ENCODE peak calls at places on chromosomes 6 and 20, in five cellular contexts. W is H9, X is mammary epithelial cell, J is colonic mucosa, L is GM23248. E is an unnamed sample.

GRCh38 chr6:111709615-111710398 is 104.1 kb upstream of the TRAF3IP2 start:
- DNase-seq in W (peak; percentile 43), X (peak; percentile 54), J (peak; percentile 76), L (peak; percentile 85), E (peak; percentile 76)

GRCh38 chr6:122818866-122819265 is 29.8 kb downstream of the SMPDL3A start:
- DNase-seq in W (no peak), X (no peak), J (no peak), L (no peak), E (no peak)

GRCh38 chr6:126696921-126697693 is 357.2 kb downstream of the CENPW start:
- DNase-seq in W (no peak), X (no peak), J (no peak), L (no peak), E (peak; percentile 42)

GRCh38 chr20:42192321-42192720 is 574.1 kb upstream of the CHD6 start:
- DNase-seq in W (no peak), X (no peak), J (no peak), L (no peak), E (no peak)

GRCh38 chr6:158086706-158087518 is 81.2 kb downstream of the SERAC1 start:
- DNase-seq in W (no peak), X (no peak), J (no peak), L (no peak), E (no peak)

GRCh38 chr6:106377061-106377540 is 16.6 kb downstream of the CRYBG1 start:
- DNase-seq in W (no peak), X (peak; percentile 69), J (no peak), L (peak; percentile 41), E (no peak)

GRCh38 chr20:10672579-10673127 is 1.1 kb downstream of the JAG1 start:
- DNase-seq in W (no peak), X (peak; percentile 53), J (peak; percentile 69), L (peak; percentile 85), E (peak; percentile 85)

GRCh38 chr6:76555090-76555489 is 482.6 kb upstream of the IMPG1 start:
- DNase-seq in W (peak; percentile 65), X (no peak), J (no peak), L (no peak), E (no peak)

GRCh38 chr20:47304287-47304686 is 52.2 kb downstream of the ZMYND8 start:
- DNase-seq in W (no peak), X (no peak), J (peak; percentile 43), L (peak; percentile 17), E (no peak)

GRCh38 chr20:16583444-16583843 is 10.2 kb upstream of the KIF16B start:
- DNase-seq in W (no peak), X (no peak), J (no peak), L (peak; percentile 64), E (no peak)

GRCh38 chr6:108277295-108277694 is 16.5 kb upstream of the SNX3 start:
- DNase-seq in W (no peak), X (no peak), J (no peak), L (no peak), E (no peak)

GRCh38 chr6:168886964-168887363 is 366.7 kb downstream of the THBS2 start:
- DNase-seq in W (no peak), X (no peak), J (no peak), L (no peak), E (no peak)

GRCh38 chr6:121811106-121811505 is 375.7 kb downstream of the GJA1 start:
- DNase-seq in W (no peak), X (no peak), J (no peak), L (no peak), E (no peak)

GRCh38 chr6:37011656-37012378 is 6.4 kb downstream of the FGD2 start:
- DNase-seq in W (no peak), X (no peak), J (no peak), L (peak; percentile 53), E (no peak)

GRCh38 chr20:14979472-14979986 is 642.1 kb upstream of the FLRT3 start:
- DNase-seq in W (no peak), X (no peak), J (no peak), L (peak; percentile 17), E (no peak)

GRCh38 chr20:51528263-51529026 is 14.1 kb downstream of the NFATC2 start:
- DNase-seq in W (no peak), X (no peak), J (no peak), L (no peak), E (no peak)

GRCh38 chr6:7243188-7243942 is 69.6 kb downstream of the SSR1 start:
- DNase-seq in W (peak; percentile 57), X (peak; percentile 44), J (peak; percentile 63), L (peak; percentile 72), E (peak; percentile 84)

GRCh38 chr6:92376711-92377110 is 1042.6 kb downstream of the EPHA7 start:
- DNase-seq in W (no peak), X (no peak), J (no peak), L (no peak), E (no peak)

GRCh38 chr6:109743739-109744138 is 52.6 kb downstream of the FIG4 start:
- DNase-seq in W (no peak), X (peak; percentile 62), J (no peak), L (peak; percentile 89), E (no peak)

GRCh38 chr20:57465943-57466342 is 59.0 kb downstream of the CTCFL start:
- DNase-seq in W (no peak), X (no peak), J (no peak), L (no peak), E (no peak)

GRCh38 chr6:7332090-7332745 is 19.2 kb upstream of the SSR1 start:
- DNase-seq in W (no peak), X (peak; percentile 69), J (no peak), L (peak; percentile 40), E (peak; percentile 66)

GRCh38 chr6:74942130-74942529 is 263.7 kb downstream of the COL12A1 start:
- DNase-seq in W (no peak), X (peak; percentile 36), J (no peak), L (peak; percentile 29), E (no peak)

GRCh38 chr6:162973975-162974374 is 246.2 kb downstream of the PACRG start:
- DNase-seq in W (no peak), X (no peak), J (no peak), L (peak; percentile 13), E (no peak)

GRCh38 chr6:41638801-41639555 is 710 bp downstream of the MDFI start:
- DNase-seq in W (peak; percentile 69), X (peak; percentile 39), J (no peak), L (no peak), E (peak; percentile 85)

GRCh38 chr6:169316651-169317050 is 63.0 kb upstream of the THBS2 start:
- DNase-seq in W (no peak), X (no peak), J (no peak), L (no peak), E (no peak)

DNA sequence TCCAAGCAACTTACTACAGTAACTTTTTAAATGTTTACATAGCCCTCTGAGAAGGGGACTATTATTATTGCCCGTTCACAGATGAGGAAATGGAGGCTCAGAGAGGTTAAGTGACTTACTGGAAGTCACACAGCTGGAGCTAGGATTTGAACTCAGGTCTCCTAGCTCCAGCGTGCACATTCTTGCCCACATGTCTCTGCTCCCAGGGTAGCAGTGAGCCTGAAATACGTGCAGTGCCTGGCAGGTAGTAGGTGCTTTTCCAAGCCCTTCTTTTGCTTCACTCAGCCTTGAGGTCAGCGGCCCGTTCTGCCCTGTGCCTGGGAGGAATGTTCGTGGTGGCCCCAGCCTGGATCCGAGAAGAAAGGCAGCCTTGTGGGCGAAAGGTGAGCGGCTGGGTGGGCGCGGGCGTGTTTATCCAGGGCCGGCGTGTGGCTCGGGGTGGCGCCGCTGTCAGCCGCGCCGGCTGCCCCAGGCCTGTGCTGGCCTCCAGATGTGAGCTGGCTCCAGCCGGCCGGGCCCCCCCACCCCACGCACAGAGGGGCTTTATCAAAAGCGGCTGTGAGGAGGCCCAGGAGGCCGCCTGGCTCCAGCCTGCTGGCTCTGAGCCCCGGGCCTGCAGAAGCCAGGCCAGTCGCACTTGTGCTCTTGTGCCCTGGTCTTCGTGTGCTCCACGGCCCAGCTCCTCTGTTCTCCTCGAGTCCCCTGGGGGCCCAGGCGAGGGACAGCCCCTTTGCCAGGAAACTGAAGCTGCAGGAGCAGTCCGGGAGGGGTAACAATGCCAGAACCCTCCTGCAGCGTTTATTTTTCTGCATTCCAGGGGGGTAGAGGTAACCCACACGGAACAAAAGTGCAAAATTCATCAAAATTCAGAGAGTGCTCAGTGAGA is 58.1 kb downstream of the UBE2V1 start:
- DNase-seq in W (no peak), X (no peak), J (no peak), L (peak; percentile 78), E (peak; percentile 56)
- H3K9ac ChIP-seq in W (no peak overlapping the region), X (no peak overlapping the region), J (no peak overlapping the region), L (peak overlapping the region; percentile 70), E (no peak overlapping the region)

GRCh38 chr6:117232191-117232590 is 33.2 kb upstream of the VGLL2 start:
- DNase-seq in W (no peak), X (peak; percentile 28), J (no peak), L (peak; percentile 1), E (no peak)

GRCh38 chr6:117229870-117230269 is 35.5 kb upstream of the VGLL2 start:
- DNase-seq in W (no peak), X (no peak), J (no peak), L (no peak), E (no peak)

GRCh38 chr6:117227245-117227962 is 38.0 kb upstream of the VGLL2 start:
- DNase-seq in W (no peak), X (no peak), J (no peak), L (no peak), E (no peak)

GRCh38 chr6:117233146-117233545 is 32.2 kb upstream of the VGLL2 start:
- DNase-seq in W (no peak), X (no peak), J (no peak), L (peak; percentile 23), E (no peak)

DNA sequence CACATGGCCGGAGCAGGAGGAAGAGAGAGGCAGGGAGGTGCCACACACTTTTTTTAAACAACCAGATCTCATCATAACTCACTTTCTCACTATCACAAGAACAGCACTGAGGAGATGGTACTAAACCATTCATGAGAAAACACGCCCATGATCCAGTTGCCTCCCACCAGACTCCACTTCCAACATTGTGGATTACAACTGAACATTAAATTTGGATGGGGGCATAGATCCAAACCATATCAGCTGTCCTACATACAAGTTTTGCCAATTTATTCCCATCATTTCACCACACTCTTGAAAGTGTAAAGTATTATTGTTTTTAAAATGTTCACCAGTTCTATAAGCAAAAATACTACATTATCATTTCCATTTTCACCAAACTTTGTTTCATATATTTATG is 33.9 kb upstream of the VGLL2 start:
- DNase-seq in W (no peak), X (no peak), J (no peak), L (no peak), E (no peak)
- H3K4me1 ChIP-seq in W (no peaks in the 10 kb centered on the region), X (no peaks in the 10 kb centered on the region), J (no peaks in the 10 kb centered on the region), L (no peaks in the 10 kb centered on the region), E (no peaks in the 10 kb centered on the region)

GRCh38 chr6:149316108-149316727 is 1.3 kb upstream of the TAB2 start:
- DNase-seq in W (no peak), X (no peak), J (no peak), L (peak; percentile 41), E (no peak)
- H3K9ac ChIP-seq in W (peak overlapping the region; percentile 60), X (peak overlapping the region; percentile 77), J (peak overlapping the region; percentile 99), L (peak overlapping the region; percentile 94), E (peak overlapping the region; percentile 75)

GRCh38 chr20:24439737-24440136 is 29.7 kb upstream of the SYNDIG1 start:
- DNase-seq in W (no peak), X (no peak), J (no peak), L (no peak), E (no peak)

GRCh38 chr20:24444531-24445190 is 24.8 kb upstream of the SYNDIG1 start:
- DNase-seq in W (no peak), X (no peak), J (no peak), L (no peak), E (peak; percentile 46)

GRCh38 chr20:24443436-24443835 is 26.0 kb upstream of the SYNDIG1 start:
- DNase-seq in W (peak; percentile 88), X (no peak), J (no peak), L (no peak), E (peak; percentile 83)

GRCh38 chr20:24442909-24443308 is 26.5 kb upstream of the SYNDIG1 start:
- DNase-seq in W (no peak), X (no peak), J (no peak), L (no peak), E (peak; percentile 46)

GRCh38 chr20:24441600-24441999 is 27.8 kb upstream of the SYNDIG1 start:
- DNase-seq in W (no peak), X (no peak), J (no peak), L (no peak), E (no peak)
- H3K4me1 ChIP-seq in W (peaks cover 24% of the 10 kb centered on the region), X (no peaks in the 10 kb centered on the region), J (no peaks in the 10 kb centered on the region), L (no peaks in the 10 kb centered on the region), E (peaks cover 23% of the 10 kb centered on the region)